ENCODE peak calls at places on chromosomes 12 and 14, in six cellular contexts. One of them, this sample, is unnamed.

GRCh38 chr14:29584992-29585391 is 342.7 kb downstream of the PRKD1 start:
- DNase-seq in endothelial cell of umbilical vein: peak
- DNase-seq in HCT116: no peak
- DNase-seq in HepG2: peak
- DNase-seq in suprapubic skin: no peak
- DNase-seq in upper lobe of left lung: no peak
- DNase-seq in this sample: peak

GRCh38 chr14:99037777-99038176 is 234.2 kb downstream of the BCL11B start:
- DNase-seq in endothelial cell of umbilical vein: no peak
- DNase-seq in HCT116: no peak
- DNase-seq in HepG2: no peak
- DNase-seq in suprapubic skin: no peak
- DNase-seq in upper lobe of left lung: no peak
- DNase-seq in this sample: no peak

GRCh38 chr14:58082491-58083098 is 69.4 kb downstream of the ARMH4 start:
- DNase-seq in endothelial cell of umbilical vein: peak
- DNase-seq in HCT116: peak
- DNase-seq in HepG2: no peak
- DNase-seq in suprapubic skin: no peak
- DNase-seq in upper lobe of left lung: no peak
- DNase-seq in this sample: no peak

GRCh38 chr14:92677087-92677668 is 71.2 kb downstream of the LGMN start:
- DNase-seq in endothelial cell of umbilical vein: no peak
- DNase-seq in HCT116: no peak
- DNase-seq in HepG2: no peak
- DNase-seq in suprapubic skin: no peak
- DNase-seq in upper lobe of left lung: no peak
- DNase-seq in this sample: peak

GRCh38 chr14:63045234-63045611 is at the start of gene KCNH5:
- DNase-seq in endothelial cell of umbilical vein: peak
- DNase-seq in HCT116: no peak
- DNase-seq in HepG2: no peak
- DNase-seq in suprapubic skin: no peak
- DNase-seq in upper lobe of left lung: peak
- DNase-seq in this sample: no peak

GRCh38 chr12:100545092-100545491 is 28.4 kb upstream of the GAS2L3 start:
- DNase-seq in endothelial cell of umbilical vein: no peak
- DNase-seq in HCT116: no peak
- DNase-seq in HepG2: no peak
- DNase-seq in suprapubic skin: no peak
- DNase-seq in upper lobe of left lung: no peak
- DNase-seq in this sample: no peak

GRCh38 chr14:65134651-65135579 is 32.6 kb upstream of the MAX start:
- DNase-seq in endothelial cell of umbilical vein: no peak
- DNase-seq in HCT116: no peak
- DNase-seq in HepG2: no peak
- DNase-seq in suprapubic skin: peak
- DNase-seq in upper lobe of left lung: no peak
- DNase-seq in this sample: no peak

GRCh38 chr14:68663385-68664076 is 129.3 kb downstream of the ZFP36L1 start:
- DNase-seq in endothelial cell of umbilical vein: no peak
- DNase-seq in HCT116: no peak
- DNase-seq in HepG2: no peak
- DNase-seq in suprapubic skin: no peak
- DNase-seq in upper lobe of left lung: no peak
- DNase-seq in this sample: peak

GRCh38 chr12:70154960-70155589 is 88.2 kb upstream of the CNOT2 start:
- DNase-seq in endothelial cell of umbilical vein: no peak
- DNase-seq in HCT116: peak
- DNase-seq in HepG2: no peak
- DNase-seq in suprapubic skin: no peak
- DNase-seq in upper lobe of left lung: no peak
- DNase-seq in this sample: no peak

DNA sequence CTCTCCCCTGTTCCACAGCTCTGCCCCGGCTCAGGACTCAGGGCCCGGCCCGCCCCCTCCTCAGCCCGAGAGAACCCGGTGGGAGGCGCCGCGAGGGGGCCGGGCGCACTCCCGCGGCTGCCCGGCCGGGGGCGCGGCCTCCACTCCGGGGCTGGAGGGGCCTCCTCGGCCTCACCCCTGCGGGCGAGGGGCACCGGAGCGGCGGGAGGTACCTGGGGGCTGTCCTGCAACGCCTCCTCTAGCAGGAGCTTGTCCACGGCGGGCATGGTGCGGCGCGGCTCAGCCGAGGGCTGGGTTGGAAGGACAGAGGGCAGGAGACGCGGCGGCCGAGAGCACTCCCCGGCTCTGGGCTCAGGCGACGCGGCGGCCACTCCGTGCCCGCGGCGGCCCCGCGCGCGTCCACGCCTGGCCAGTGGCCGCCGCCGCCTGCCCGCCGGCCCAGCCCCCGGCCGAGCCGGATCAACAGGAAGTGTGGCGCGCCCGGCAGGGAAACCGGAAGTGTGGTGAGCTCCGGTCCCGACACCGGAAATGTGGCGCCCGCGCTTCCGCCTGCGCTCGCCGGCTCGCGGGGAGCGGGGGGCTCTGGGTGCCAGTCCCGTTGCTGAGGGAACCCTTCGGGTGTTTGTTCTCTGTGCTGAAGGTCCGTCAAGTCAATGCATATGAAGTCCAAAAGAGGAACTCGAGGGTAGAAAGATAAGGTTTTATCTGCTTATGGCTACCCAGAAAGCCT is at the start of gene APPL2:
- DNase-seq in endothelial cell of umbilical vein: peak
- DNase-seq in HCT116: peak
- DNase-seq in HepG2: peak
- DNase-seq in suprapubic skin: peak
- DNase-seq in upper lobe of left lung: peak
- DNase-seq in this sample: peak
- TF ChIP-seq CTCF in endothelial cell of umbilical vein: peak
- TF ChIP-seq CTCF in HCT116: no peak
- TF ChIP-seq CTCF in HepG2: peak
- TF ChIP-seq CTCF in suprapubic skin: peak
- TF ChIP-seq CTCF in upper lobe of left lung: peak
- TF ChIP-seq CTCF in this sample: no peak

GRCh38 chr12:74292351-74293194 is 245.1 kb upstream of the ATXN7L3B start:
- DNase-seq in endothelial cell of umbilical vein: no peak
- DNase-seq in HCT116: no peak
- DNase-seq in HepG2: no peak
- DNase-seq in suprapubic skin: no peak
- DNase-seq in upper lobe of left lung: peak
- DNase-seq in this sample: no peak
- TF ChIP-seq POLR2AphosphoS5 in endothelial cell of umbilical vein: no peak
- TF ChIP-seq POLR2AphosphoS5 in HCT116: no peak
- TF ChIP-seq POLR2AphosphoS5 in HepG2: no peak
- TF ChIP-seq POLR2AphosphoS5 in suprapubic skin: no peak
- TF ChIP-seq POLR2AphosphoS5 in upper lobe of left lung: no peak
- TF ChIP-seq POLR2AphosphoS5 in this sample: no peak

DNA sequence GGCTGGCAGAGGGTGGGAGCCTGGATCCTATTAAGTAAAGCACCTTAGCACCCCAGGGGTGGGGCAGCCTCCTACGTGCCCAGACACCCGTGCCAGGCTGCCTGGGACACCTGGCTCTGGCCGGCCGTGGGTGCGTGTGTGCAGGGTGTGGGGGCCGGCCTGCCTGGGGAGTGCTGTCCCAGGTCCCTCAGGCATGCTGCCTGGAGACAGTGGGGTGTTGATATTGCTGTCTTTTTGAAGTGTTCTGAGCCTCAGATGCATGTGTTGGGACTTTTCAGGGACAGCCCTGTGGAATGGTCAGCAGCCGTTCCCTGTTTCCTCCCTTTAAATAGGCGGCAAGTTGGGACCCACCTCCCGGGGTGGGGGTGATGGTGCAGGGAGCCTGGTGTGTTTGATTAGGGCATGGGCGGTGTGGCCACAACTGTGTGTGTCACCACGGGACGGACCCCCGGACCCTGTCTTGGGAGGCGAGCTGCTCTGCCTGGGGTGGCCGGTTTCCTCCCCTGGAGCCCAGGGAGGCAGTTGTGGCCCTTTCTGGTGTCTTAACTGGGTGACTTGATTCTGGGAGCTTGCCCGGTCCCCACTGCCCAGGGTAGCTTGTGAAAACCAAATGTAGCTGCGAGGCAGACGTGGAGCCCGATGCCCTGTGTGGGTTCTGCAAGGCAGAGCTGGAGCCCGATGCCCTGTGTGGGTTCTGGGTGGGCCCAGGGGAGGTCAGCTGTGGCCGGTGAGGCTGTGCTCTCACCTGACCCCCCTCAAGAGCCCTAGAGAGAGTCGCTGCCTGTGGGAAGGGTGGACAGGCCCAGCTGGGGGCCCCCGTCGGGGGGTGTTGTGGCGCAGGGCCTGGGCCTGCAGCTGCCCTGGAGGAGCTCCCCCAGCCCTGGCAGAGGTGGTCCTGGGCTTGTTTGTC is 8.2 kb downstream of the ULK1 start:
- DNase-seq in endothelial cell of umbilical vein: no peak
- DNase-seq in HCT116: no peak
- DNase-seq in HepG2: no peak
- DNase-seq in suprapubic skin: no peak
- DNase-seq in upper lobe of left lung: no peak
- DNase-seq in this sample: peak
- H3K4me3 ChIP-seq in endothelial cell of umbilical vein: no peak
- H3K4me3 ChIP-seq in HCT116: no peak
- H3K4me3 ChIP-seq in HepG2: no peak
- H3K4me3 ChIP-seq in suprapubic skin: peak
- H3K4me3 ChIP-seq in upper lobe of left lung: no peak
- H3K4me3 ChIP-seq in this sample: no peak

GRCh38 chr14:85366226-85366625 is 163.7 kb upstream of the FLRT2 start:
- DNase-seq in endothelial cell of umbilical vein: no peak
- DNase-seq in HCT116: no peak
- DNase-seq in HepG2: no peak
- DNase-seq in suprapubic skin: no peak
- DNase-seq in upper lobe of left lung: no peak
- DNase-seq in this sample: no peak
- TF ChIP-seq CTCF in endothelial cell of umbilical vein: no peak
- TF ChIP-seq CTCF in HCT116: no peak
- TF ChIP-seq CTCF in HepG2: no peak
- TF ChIP-seq CTCF in suprapubic skin: no peak
- TF ChIP-seq CTCF in upper lobe of left lung: no peak
- TF ChIP-seq CTCF in this sample: no peak

GRCh38 chr12:58934528-58934927 is 14.2 kb upstream of the LRIG3 start:
- DNase-seq in endothelial cell of umbilical vein: no peak
- DNase-seq in HCT116: no peak
- DNase-seq in HepG2: no peak
- DNase-seq in suprapubic skin: no peak
- DNase-seq in upper lobe of left lung: no peak
- DNase-seq in this sample: no peak
- TF ChIP-seq POLR2AphosphoS5 in endothelial cell of umbilical vein: no peak
- TF ChIP-seq POLR2AphosphoS5 in HCT116: no peak
- TF ChIP-seq POLR2AphosphoS5 in HepG2: no peak
- TF ChIP-seq POLR2AphosphoS5 in suprapubic skin: no peak
- TF ChIP-seq POLR2AphosphoS5 in upper lobe of left lung: no peak
- TF ChIP-seq POLR2AphosphoS5 in this sample: no peak

DNA sequence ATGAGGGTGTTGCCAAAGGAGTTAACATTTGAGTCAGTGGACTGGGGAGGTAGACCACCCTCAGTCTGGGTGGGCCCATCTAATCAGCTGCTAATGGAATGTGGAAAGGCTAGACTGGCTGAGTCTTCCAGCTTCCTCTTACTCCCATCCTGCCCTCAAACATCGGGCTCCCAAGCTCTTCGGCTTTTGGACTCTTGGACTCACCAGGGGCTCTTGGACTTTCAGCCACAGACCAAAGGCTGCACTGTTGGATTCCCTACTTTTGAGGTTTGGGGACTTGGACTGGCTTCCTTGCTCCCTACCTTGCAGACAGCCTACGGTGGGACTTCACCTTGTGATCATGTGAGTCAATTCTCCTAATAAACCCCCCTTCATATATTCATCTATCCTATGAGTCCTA is 276.6 kb upstream of the DIO3 start:
- DNase-seq in endothelial cell of umbilical vein: no peak
- DNase-seq in HCT116: no peak
- DNase-seq in HepG2: no peak
- DNase-seq in suprapubic skin: no peak
- DNase-seq in upper lobe of left lung: no peak
- DNase-seq in this sample: no peak
- H3K4me3 ChIP-seq in endothelial cell of umbilical vein: no peak
- H3K4me3 ChIP-seq in HCT116: no peak
- H3K4me3 ChIP-seq in HepG2: no peak
- H3K4me3 ChIP-seq in suprapubic skin: no peak
- H3K4me3 ChIP-seq in upper lobe of left lung: no peak
- H3K4me3 ChIP-seq in this sample: no peak

DNA sequence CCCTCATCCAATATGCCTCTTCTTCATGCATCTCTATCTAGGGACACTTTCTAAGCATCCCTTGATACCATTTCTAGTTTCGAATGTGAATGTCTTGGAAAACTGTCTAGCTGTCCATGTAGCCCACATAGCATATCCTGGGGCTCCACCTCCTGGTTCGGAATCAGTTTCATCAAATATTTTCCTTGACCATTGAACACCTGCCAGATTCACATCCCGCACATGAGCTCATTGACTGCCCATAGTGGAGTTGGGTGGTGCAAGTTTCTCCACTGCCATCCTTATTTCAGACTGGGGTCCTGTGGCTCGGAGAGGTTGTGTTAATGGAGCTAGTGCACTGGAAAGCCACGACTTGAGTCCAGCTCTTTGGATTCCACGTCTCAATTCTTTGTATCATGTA is 58.6 kb upstream of the TMEM263 start:
- DNase-seq in endothelial cell of umbilical vein: peak
- DNase-seq in HCT116: peak
- DNase-seq in HepG2: peak
- DNase-seq in suprapubic skin: no peak
- DNase-seq in upper lobe of left lung: no peak
- DNase-seq in this sample: no peak
- TF ChIP-seq CTCF in endothelial cell of umbilical vein: no peak
- TF ChIP-seq CTCF in HCT116: peak
- TF ChIP-seq CTCF in HepG2: peak
- TF ChIP-seq CTCF in suprapubic skin: no peak
- TF ChIP-seq CTCF in upper lobe of left lung: no peak
- TF ChIP-seq CTCF in this sample: no peak

This sample was measured in sigmoid colon.